ENCODE peak calls at places on chromosome 12, in ten cellular contexts. O is GM19239, J is mammary epithelial cell, V is activated T-helper 1 cell treated with Interleukin-2 at 50 U/mL for 16 hours, I is NCI-H1092 treated with DMSO at 0.1 percent for 48 hours, Z is NCI-H1436 treated with DMSO at 0.1 percent for 48 hours, T is HEK293T, Y is iPS-NIHi11, M is A549, B is cardiac fibroblast. H is an unnamed sample.

GRCh38 chr12:100128509-100128908 is 14.2 kb downstream of the BLTP3B start:
- DNase-seq in O (no peak), J (peak), V (no peak), I (no peak), Z (no peak), T (peak), Y (peak), M (peak), B (peak), H (peak)

GRCh38 chr12:108269224-108269623 is 69.9 kb downstream of the CMKLR1 start:
- DNase-seq in O (no peak), J (no peak), V (no peak), I (no peak), Z (no peak), T (no peak), Y (no peak), M (no peak), B (no peak), H (no peak)

GRCh38 chr12:31407562-31407961 is 81.6 kb upstream of the SINHCAF start:
- DNase-seq in O (no peak), J (no peak), V (no peak), I (no peak), Z (no peak), T (no peak), Y (no peak), M (no peak), B (no peak), H (no peak)

GRCh38 chr12:3155710-3156386 is 78.7 kb downstream of the TSPAN9 start:
- DNase-seq in O (no peak), J (no peak), V (no peak), I (no peak), Z (no peak), T (no peak), Y (no peak), M (no peak), B (no peak), H (no peak)

GRCh38 chr12:17829813-17830212 is 260.2 kb downstream of the RERGL start:
- DNase-seq in O (no peak), J (no peak), V (no peak), I (no peak), Z (no peak), T (no peak), Y (no peak), M (no peak), B (no peak), H (no peak)

GRCh38 chr12:6272300-6273208 is 37.9 kb upstream of the PLEKHG6 start:
- DNase-seq in O (no peak), J (peak), V (no peak), I (no peak), Z (no peak), T (no peak), Y (peak), M (no peak), B (no peak), H (no peak)

GRCh38 chr12:77615331-77615730 is 215.4 kb upstream of the NAV3 start:
- DNase-seq in O (no peak), J (peak), V (no peak), I (no peak), Z (no peak), T (no peak), Y (no peak), M (peak), B (peak), H (peak)

GRCh38 chr12:78210894-78211302 is 380.2 kb downstream of the NAV3 start:
- DNase-seq in O (no peak), J (peak), V (no peak), I (no peak), Z (no peak), T (no peak), Y (no peak), M (peak), B (peak), H (no peak)

GRCh38 chr12:45540661-45541341 is 188.7 kb upstream of the ARID2 start:
- DNase-seq in O (no peak), J (no peak), V (no peak), I (no peak), Z (no peak), T (no peak), Y (no peak), M (no peak), B (no peak), H (no peak)

GRCh38 chr12:16187684-16188083 is 89.8 kb downstream of the SLC15A5 start:
- DNase-seq in O (no peak), J (no peak), V (no peak), I (peak), Z (peak), T (no peak), Y (no peak), M (no peak), B (no peak), H (no peak)

GRCh38 chr12:42652048-42652447 is 62.5 kb upstream of the PRICKLE1 start:
- DNase-seq in O (no peak), J (peak), V (no peak), I (no peak), Z (no peak), T (no peak), Y (no peak), M (peak), B (no peak), H (no peak)

GRCh38 chr12:66600805-66601392 is 78.0 kb downstream of the GRIP1 start:
- DNase-seq in O (no peak), J (no peak), V (no peak), I (peak), Z (peak), T (no peak), Y (no peak), M (no peak), B (no peak), H (no peak)

GRCh38 chr12:27592548-27592947 is 68.5 kb downstream of the PPFIBP1 start:
- DNase-seq in O (no peak), J (peak), V (no peak), I (no peak), Z (no peak), T (no peak), Y (no peak), M (peak), B (peak), H (no peak)

GRCh38 chr12:94636462-94637085 is 13.8 kb downstream of the TMCC3 start:
- DNase-seq in O (no peak), J (peak), V (no peak), I (no peak), Z (no peak), T (no peak), Y (no peak), M (no peak), B (peak), H (no peak)

GRCh38 chr12:68031881-68032739 is 42.9 kb downstream of the IFNG-AS1 start:
- DNase-seq in O (no peak), J (peak), V (no peak), I (no peak), Z (no peak), T (no peak), Y (no peak), M (no peak), B (no peak), H (no peak)

H was measured in H9.